ENCODE peak calls at places on chromosomes 4 and X, in four cellular contexts. J, A, V and M are unnamed samples.

GRCh38 chr4:19711871-19712270 is 539.8 kb upstream of the SLIT2 start:
- DNase-seq in J (no peak), A (no peak), V (no peak), M (no peak)

GRCh38 chr4:6087669-6088068 is 69.4 kb upstream of the C4orf50 start:
- DNase-seq in J (no peak), A (peak; percentile 45), V (no peak), M (peak; percentile 36)

GRCh38 chr4:76658231-76659102 is 223.4 kb downstream of the SHROOM3 start:
- DNase-seq in J (no peak), A (no peak), V (no peak), M (no peak)

GRCh38 chrX:152929898-152930297 is 32.0 kb downstream of the ZNF185 start:
- DNase-seq in J (no peak), A (no peak), V (no peak), M (no peak)

GRCh38 chr4:2595436-2595835 is 59.0 kb downstream of the FAM193A start:
- DNase-seq in J (no peak), A (no peak), V (no peak), M (no peak)

GRCh38 chr4:161658658-161659057 is 505.1 kb downstream of the FSTL5 start:
- DNase-seq in J (no peak), A (no peak), V (no peak), M (no peak)

GRCh38 chr4:71550220-71551190 is 211.7 kb downstream of the SLC4A4 start:
- DNase-seq in J (no peak), A (no peak), V (no peak), M (no peak)

GRCh38 chrX:148905376-148905775 is 405.0 kb downstream of the AFF2 start:
- DNase-seq in J (no peak), A (no peak), V (no peak), M (no peak)

GRCh38 chr4:137359691-137360315 is 172.5 kb downstream of the PCDH18 start:
- DNase-seq in J (no peak), A (no peak), V (no peak), M (no peak)

GRCh38 chrX:13540602-13541001 is 28.8 kb upstream of the EGFL6 start:
- DNase-seq in J (no peak), A (no peak), V (no peak), M (no peak)

GRCh38 chr4:2794707-2795557 is 2.0 kb downstream of the SH3BP2 start:
- DNase-seq in J (no peak), A (peak; percentile 24), V (no peak), M (peak; percentile 80)

GRCh38 chr4:54746228-54746627 is 88.5 kb downstream of the KIT start:
- DNase-seq in J (no peak), A (no peak), V (no peak), M (no peak)

GRCh38 chrX:36480441-36480990 is 527.6 kb upstream of the FAM47C start:
- DNase-seq in J (no peak), A (no peak), V (no peak), M (no peak)

GRCh38 chrX:119887721-119888425 is 7.8 kb upstream of the AKAP14 start:
- DNase-seq in J (no peak), A (peak; percentile 5), V (peak; percentile 24), M (peak; percentile 69)

GRCh38 chr4:183242291-183242690 is 77.8 kb downstream of the CLDN22 start:
- DNase-seq in J (no peak), A (peak; percentile 24), V (no peak), M (no peak)